ENCODE peak calls at places on chromosomes 7 and 10, in ten cellular contexts. Z is pancreas, J is A549, W is spleen, U is tibial artery, P is neural progenitor cell, A is left ventricle myocardium inferior, E is GM12878, T is body of pancreas, G is right lobe of liver. S is an unnamed sample. For H3K9me3, the result is how much of the 10 kb centered on the place peaks cover.

GRCh38 chr10:22379059-22379458 is 33.8 kb downstream of the SPAG6 start:
- DNase-seq in Z (no peak), J (no peak), W (no peak), U (no peak), P (no peak), A (no peak), E (peak), T (no peak), G (no peak), S (no peak)

GRCh38 chr7:42091461-42092229 is 145.4 kb downstream of the GLI3 start:
- DNase-seq in Z (peak), J (no peak), W (no peak), U (no peak), P (peak), A (no peak), E (no peak), T (no peak), G (no peak), S (no peak)

GRCh38 chr7:105493928-105494325 is 28.1 kb downstream of the PUS7 start:
- DNase-seq in Z (no peak), J (no peak), W (no peak), U (no peak), P (no peak), A (no peak), E (no peak), T (peak), G (no peak), S (no peak)

GRCh38 chr10:78869508-78870439 is 199.0 kb upstream of the ZMIZ1 start:
- DNase-seq in Z (no peak), J (no peak), W (no peak), U (no peak), P (peak), A (no peak), E (no peak), T (peak), G (no peak), S (no peak)

GRCh38 chr10:132335189-132336063 is 3.4 kb downstream of the LRRC27 start:
- DNase-seq in Z (no peak), J (no peak), W (peak), U (peak), P (no peak), A (no peak), E (peak), T (no peak), G (no peak), S (no peak)

GRCh38 chr10:94042001-94042813 is 48.5 kb downstream of the PLCE1 start:
- DNase-seq in Z (no peak), J (peak), W (no peak), U (no peak), P (no peak), A (no peak), E (peak), T (no peak), G (no peak), S (no peak)

GRCh38 chr7:105269397-105269796 is 119.3 kb downstream of the SRPK2 start:
- DNase-seq in Z (no peak), J (no peak), W (no peak), U (no peak), P (no peak), A (no peak), E (no peak), T (no peak), G (no peak), S (no peak)

GRCh38 chr10:10911471-10911921 is 106.2 kb upstream of the CELF2 start:
- DNase-seq in Z (no peak), J (no peak), W (no peak), U (peak), P (peak), A (peak), E (no peak), T (peak), G (peak), S (no peak)

GRCh38 chr10:43923328-43923727 is 274.6 kb upstream of the ZNF32 start:
- DNase-seq in Z (no peak), J (no peak), W (no peak), U (no peak), P (no peak), A (no peak), E (no peak), T (no peak), G (no peak), S (no peak)

DNA sequence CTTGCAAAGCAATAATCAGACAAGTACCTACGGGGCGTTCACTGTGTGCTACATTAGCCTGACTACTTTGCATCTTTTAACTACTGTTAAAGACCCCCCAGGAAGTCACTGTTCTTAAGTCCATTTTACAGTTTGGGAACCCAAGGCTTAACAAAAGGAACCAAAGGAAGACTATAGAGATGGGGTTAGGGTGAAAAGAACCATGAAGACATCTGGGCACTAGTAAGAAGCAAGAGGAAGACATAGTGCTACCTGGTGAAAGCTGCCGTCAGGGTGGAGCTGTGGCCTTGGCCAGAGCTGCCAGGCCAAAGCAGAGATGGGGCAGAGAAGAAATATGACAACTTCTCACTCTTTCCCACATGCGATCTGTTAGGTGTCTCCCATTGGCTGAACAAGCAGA is 85.3 kb downstream of the ARID5B start:
- DNase-seq in Z (no peak), J (no peak), W (no peak), U (no peak), P (no peak), A (no peak), E (no peak), T (no peak), G (no peak), S (no peak)
- H3K27ac ChIP-seq in Z (no peak), J (no peak), W (peak), U (peak), P (no peak), A (peak), E (peak), T (no peak), G (no peak), S (no peak)

GRCh38 chr10:69969961-69970360 is 82.7 kb upstream of the MACROH2A2 start:
- DNase-seq in Z (no peak), J (no peak), W (no peak), U (no peak), P (no peak), A (no peak), E (no peak), T (no peak), G (no peak), S (no peak)

GRCh38 chr10:69965919-69966662 is 86.6 kb upstream of the MACROH2A2 start:
- DNase-seq in Z (no peak), J (no peak), W (no peak), U (no peak), P (no peak), A (no peak), E (no peak), T (no peak), G (no peak), S (no peak)

GRCh38 chr10:69965086-69965485 is 87.6 kb upstream of the MACROH2A2 start:
- DNase-seq in Z (no peak), J (no peak), W (no peak), U (no peak), P (no peak), A (no peak), E (no peak), T (no peak), G (no peak), S (no peak)

GRCh38 chr10:69972951-69973350 is 79.7 kb upstream of the MACROH2A2 start:
- DNase-seq in Z (no peak), J (no peak), W (no peak), U (no peak), P (no peak), A (no peak), E (no peak), T (no peak), G (no peak), S (no peak)

DNA sequence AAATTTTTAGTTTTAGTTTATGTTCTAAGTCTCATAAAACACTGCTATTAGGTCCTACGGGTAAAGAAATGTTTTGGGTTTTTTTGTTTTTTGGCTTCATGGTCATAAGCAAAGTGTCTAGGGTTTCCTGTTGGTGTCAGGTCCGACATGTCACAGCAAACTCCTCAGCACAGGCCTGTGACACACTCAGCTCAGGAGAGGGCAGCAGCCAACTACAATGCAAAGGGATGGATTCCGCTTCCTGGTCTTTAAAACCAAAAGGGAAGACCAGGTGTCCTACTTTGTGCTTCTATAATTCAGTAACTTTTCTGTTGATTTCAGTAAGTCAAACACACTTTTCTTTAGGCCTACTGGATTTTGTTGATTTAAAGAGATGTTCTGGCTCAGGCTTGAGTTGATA is 83.8 kb upstream of the MACROH2A2 start:
- DNase-seq in Z (no peak), J (no peak), W (no peak), U (no peak), P (peak), A (no peak), E (no peak), T (no peak), G (no peak), S (no peak)
- TF ChIP-seq CTCF in Z (no peak), J (no peak), W (no peak), U (no peak), P (peak), A (no peak), E (peak), T (no peak), G (no peak), S (no peak)

DNA sequence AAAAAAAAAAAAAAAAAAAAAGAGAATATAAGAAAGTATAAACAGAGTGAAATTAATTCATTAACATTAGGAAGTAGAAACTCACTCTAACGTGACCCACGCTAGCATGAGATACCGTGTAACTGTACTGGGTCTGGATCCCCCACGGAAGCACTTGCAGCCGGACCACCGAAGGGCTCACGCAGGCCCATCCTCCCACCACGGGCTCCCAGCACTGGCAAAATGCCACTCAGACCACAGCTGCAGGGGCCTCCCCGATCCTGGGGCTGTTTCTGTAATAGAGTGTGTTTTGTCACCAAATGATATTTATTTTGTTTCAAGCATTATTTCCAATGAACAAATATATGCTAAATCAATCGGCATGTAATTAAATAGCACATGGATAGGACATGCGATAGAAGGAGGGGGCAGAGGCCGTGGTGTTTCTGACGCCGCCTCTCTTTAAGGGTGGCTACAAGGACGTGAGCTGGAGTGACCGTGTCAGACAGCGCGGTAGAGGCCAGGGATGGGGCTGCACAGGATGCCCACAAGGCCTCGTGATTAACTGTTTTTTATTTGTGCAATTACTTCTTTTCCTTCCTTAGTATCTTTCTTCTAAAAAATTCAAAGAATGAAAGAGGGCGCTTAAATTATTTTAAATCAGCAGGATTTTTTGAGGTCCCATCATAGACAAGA is 568.5 kb downstream of the PTPRN2 start:
- DNase-seq in Z (peak), J (no peak), W (peak), U (peak), P (no peak), A (no peak), E (no peak), T (no peak), G (no peak), S (no peak)
- H3K9me3 ChIP-seq in Z (under half), J (under half), W (under half), U (under half), P (under half), A (under half), E (under half), T (under half), G (under half), S (under half)

GRCh38 chr10:73876157-73876556 is 1.8 kb upstream of the CAMK2G start:
- DNase-seq in Z (no peak), J (no peak), W (peak), U (no peak), P (no peak), A (no peak), E (no peak), T (no peak), G (no peak), S (no peak)
- H3K27ac ChIP-seq in Z (no peak), J (peak), W (no peak), U (peak), P (no peak), A (no peak), E (no peak), T (no peak), G (no peak), S (no peak)

GRCh38 chr10:98134117-98134430 is 383 bp upstream of the R3HCC1L start:
- DNase-seq in Z (no peak), J (peak), W (no peak), U (no peak), P (no peak), A (no peak), E (no peak), T (no peak), G (no peak), S (no peak)

GRCh38 chr10:98131615-98132014 is 2.8 kb upstream of the R3HCC1L start:
- DNase-seq in Z (no peak), J (no peak), W (no peak), U (no peak), P (no peak), A (no peak), E (no peak), T (no peak), G (no peak), S (no peak)

GRCh38 chr10:98138031-98138430 is 3.6 kb downstream of the R3HCC1L start:
- DNase-seq in Z (no peak), J (no peak), W (no peak), U (no peak), P (no peak), A (no peak), E (no peak), T (no peak), G (no peak), S (no peak)

GRCh38 chr10:98135222-98135899 is 904 bp downstream of the R3HCC1L start:
- DNase-seq in Z (no peak), J (no peak), W (no peak), U (no peak), P (no peak), A (no peak), E (no peak), T (no peak), G (no peak), S (no peak)

DNA sequence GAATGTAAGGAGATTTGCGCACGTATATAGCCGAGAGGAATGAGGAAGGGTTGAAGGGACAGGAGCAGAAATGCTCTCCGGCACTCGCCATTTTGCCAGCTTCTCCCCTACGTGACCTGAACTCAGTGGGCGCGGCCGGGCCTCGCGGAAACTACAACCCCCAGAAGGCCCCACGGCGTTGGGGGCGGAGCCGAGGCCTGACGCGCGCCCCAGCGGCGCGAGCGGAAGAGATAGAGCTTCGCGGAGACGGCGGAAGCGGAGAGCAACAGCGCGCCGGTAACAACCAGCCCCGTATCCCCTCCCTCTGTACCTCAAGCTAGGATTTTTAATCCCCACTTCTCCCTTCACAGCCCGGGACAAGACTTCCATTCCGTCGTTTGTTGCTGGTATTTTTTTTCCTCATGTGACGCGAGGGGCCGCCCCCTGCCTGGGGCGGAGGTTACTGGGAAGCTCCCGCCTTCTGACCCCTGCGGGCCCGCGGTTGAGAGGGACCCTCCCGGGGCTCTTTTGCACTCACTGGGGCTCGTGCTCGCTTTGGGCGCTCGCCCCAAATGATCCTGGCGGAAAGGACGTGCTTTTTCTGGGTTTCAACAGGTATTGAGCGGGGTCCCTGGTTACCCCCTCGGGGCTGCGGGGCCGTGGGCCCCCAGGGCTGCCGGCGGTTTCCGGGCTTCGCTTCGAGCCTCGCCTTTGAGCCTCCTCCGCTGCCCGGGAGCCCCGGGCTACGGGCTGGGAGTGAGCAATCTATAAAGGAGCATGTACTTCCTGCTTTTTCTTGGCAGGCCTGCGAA is at the start of gene R3HCC1L:
- DNase-seq in Z (peak), J (peak), W (peak), U (peak), P (peak), A (peak), E (peak), T (peak), G (peak), S (peak)
- TF ChIP-seq CTCF in Z (no peak), J (no peak), W (peak), U (no peak), P (no peak), A (no peak), E (no peak), T (peak), G (no peak), S (no peak)

GRCh38 chr10:130717088-130717487 is 580.9 kb downstream of the GLRX3 start:
- DNase-seq in Z (no peak), J (no peak), W (no peak), U (peak), P (peak), A (no peak), E (no peak), T (no peak), G (no peak), S (no peak)
- H3K9me3 ChIP-seq in Z (under half), J (under half), W (under half), U (under half), P (under half), A (under half), E (under half), T (under half), G (under half), S (under half)

GRCh38 chr10:109995178-109995577 is 12.6 kb upstream of the ADD3 start:
- DNase-seq in Z (no peak), J (no peak), W (no peak), U (no peak), P (no peak), A (no peak), E (no peak), T (no peak), G (no peak), S (no peak)

GRCh38 chr10:109998513-109998912 is 9.3 kb upstream of the ADD3 start:
- DNase-seq in Z (no peak), J (no peak), W (no peak), U (no peak), P (no peak), A (no peak), E (no peak), T (no peak), G (no peak), S (no peak)

GRCh38 chr10:109997233-109997632 is 10.6 kb upstream of the ADD3 start:
- DNase-seq in Z (no peak), J (no peak), W (no peak), U (no peak), P (no peak), A (no peak), E (no peak), T (no peak), G (no peak), S (no peak)

GRCh38 chr10:109996225-109996624 is 11.6 kb upstream of the ADD3 start:
- DNase-seq in Z (no peak), J (no peak), W (no peak), U (no peak), P (no peak), A (no peak), E (no peak), T (peak), G (no peak), S (no peak)

DNA sequence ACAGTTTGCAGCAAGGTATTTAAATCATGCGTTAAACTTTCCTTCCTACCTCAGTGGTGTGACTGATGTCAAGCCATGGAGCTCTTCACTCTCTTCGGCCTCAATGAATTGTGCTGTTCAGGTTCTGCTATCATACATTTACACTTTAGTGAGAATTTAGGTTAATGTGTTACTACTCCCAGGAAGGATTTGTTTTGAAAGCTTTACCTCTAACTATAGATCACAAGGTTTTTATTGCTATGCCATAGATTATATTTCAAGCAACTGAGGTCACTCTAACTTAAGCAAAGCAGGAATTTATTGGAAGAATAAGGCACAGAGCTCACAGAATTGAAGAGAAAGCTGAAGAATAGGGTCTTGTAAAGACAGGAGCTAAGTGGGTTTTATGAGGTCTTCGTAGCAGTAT is 11.0 kb upstream of the ADD3 start:
- DNase-seq in Z (no peak), J (no peak), W (no peak), U (no peak), P (no peak), A (no peak), E (no peak), T (no peak), G (no peak), S (no peak)
- H3K27ac ChIP-seq in Z (peak), J (no peak), W (peak), U (no peak), P (no peak), A (peak), E (peak), T (peak), G (no peak), S (no peak)

S was measured in CD4-positive, alpha-beta T cell.